ENCODE peak calls at places on chromosomes 5 and 9, in seven cellular contexts. K is uterus, Q is upper lobe of right lung, L is ascending aorta, G is fibroblast of lung, R is RWPE2, A is lower lobe of right lung. U is an unnamed sample. For H3K4me1 and H3K36me3, the result is how much of the 10 kb centered on the place peaks cover.

GRCh38 chr5:115855959-115856358 is 14.2 kb downstream of the AP3S1 start:
- DNase-seq in K (no peak), Q (no peak), L (no peak), G (peak), R (no peak), A (no peak), U (no peak)

GRCh38 chr5:131328536-131329186 is 64.8 kb downstream of the CDC42SE2 start:
- DNase-seq in K (no peak), Q (no peak), L (no peak), G (peak), R (no peak), A (no peak), U (no peak)

GRCh38 chr9:99820330-99821186 is 1.1 kb upstream of the NR4A3 start:
- DNase-seq in K (peak), Q (peak), L (peak), G (peak), R (no peak), A (peak), U (peak)

GRCh38 chr9:108609227-108609894 is 246.4 kb downstream of the ACTL7B start:
- DNase-seq in K (no peak), Q (no peak), L (no peak), G (no peak), R (no peak), A (no peak), U (no peak)

GRCh38 chr5:60959156-60959555 is 14.2 kb downstream of the NDUFAF2 start:
- DNase-seq in K (no peak), Q (no peak), L (no peak), G (peak), R (no peak), A (no peak), U (no peak)

GRCh38 chr5:19285286-19285685 is 702.7 kb downstream of the CDH18 start:
- DNase-seq in K (no peak), Q (no peak), L (no peak), G (no peak), R (no peak), A (no peak), U (no peak)

GRCh38 chr9:133403766-133404439 is 13.9 kb downstream of the REXO4 start:
- DNase-seq in K (no peak), Q (peak), L (no peak), G (no peak), R (peak), A (peak), U (no peak)

GRCh38 chr5:96065577-96066385 is 104.1 kb upstream of the ELL2 start:
- DNase-seq in K (no peak), Q (no peak), L (no peak), G (no peak), R (no peak), A (no peak), U (no peak)

GRCh38 chr5:122805481-122805880 is 30.6 kb downstream of the SNX2 start:
- DNase-seq in K (no peak), Q (no peak), L (no peak), G (peak), R (no peak), A (no peak), U (no peak)

GRCh38 chr5:9233712-9234111 is 312.2 kb downstream of the SEMA5A start:
- DNase-seq in K (no peak), Q (no peak), L (no peak), G (no peak), R (no peak), A (no peak), U (no peak)

GRCh38 chr9:137240321-137240840 is 706 bp upstream of the TUBB4B start:
- DNase-seq in K (peak), Q (peak), L (peak), G (peak), R (no peak), A (peak), U (peak)

GRCh38 chr9:20125721-20126120 is 336.9 kb upstream of the SLC24A2 start:
- DNase-seq in K (no peak), Q (no peak), L (no peak), G (no peak), R (no peak), A (no peak), U (no peak)
- H3K27ac ChIP-seq in K (no peak), Q (no peak), L (no peak), G (no peak), R (no peak), A (no peak), U (no peak)

DNA sequence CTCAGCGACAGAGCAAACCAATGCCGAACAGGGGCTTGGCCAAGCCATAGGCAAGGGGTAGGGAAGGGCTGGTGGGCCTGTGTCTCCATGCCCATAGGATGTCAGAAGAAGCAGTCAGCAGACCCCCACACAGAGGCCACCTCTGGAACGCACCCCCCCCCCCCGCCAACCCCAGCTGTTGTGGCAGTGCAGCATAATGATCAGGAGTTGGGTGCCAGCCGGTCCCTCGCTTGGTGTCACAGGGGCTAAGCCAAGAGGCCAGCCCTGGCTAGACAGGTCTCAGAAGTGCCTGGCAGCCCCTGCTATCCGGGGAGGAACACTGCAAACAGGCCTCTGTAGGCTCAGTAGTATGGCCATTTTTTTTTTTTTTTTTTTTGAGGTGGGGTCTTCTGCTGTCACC is 3.7 kb upstream of the MXD3 start:
- DNase-seq in K (no peak), Q (peak), L (no peak), G (no peak), R (no peak), A (no peak), U (no peak)
- H3K4me1 ChIP-seq in K (under half), Q (under half), L (under half), G (under half), R (under half), A (under half), U (under half)

DNA sequence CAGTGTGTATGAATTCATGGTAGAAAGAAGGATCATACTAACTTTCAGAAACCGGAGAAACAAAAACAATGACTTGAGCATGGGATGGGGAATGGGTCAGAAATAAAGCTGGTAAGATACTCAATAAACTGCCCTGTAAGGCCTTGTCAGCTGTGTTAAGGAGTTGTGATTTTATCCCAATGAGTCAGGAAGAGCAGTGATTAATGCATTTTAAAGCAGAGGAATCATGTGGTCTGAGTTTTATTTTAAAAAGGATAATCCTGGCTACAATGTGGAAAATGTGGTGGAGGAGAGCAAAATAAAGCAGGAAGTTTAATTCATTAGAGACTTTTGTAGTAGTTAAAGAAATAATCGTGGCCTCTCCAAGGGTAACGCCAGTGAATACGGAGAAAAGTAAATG is 28.7 kb downstream of the DHX29 start:
- DNase-seq in K (no peak), Q (no peak), L (no peak), G (no peak), R (no peak), A (no peak), U (no peak)
- H3K36me3 ChIP-seq in K (under half), Q (half or more), L (half or more), G (under half), R (half or more), A (half or more), U (under half)

DNA sequence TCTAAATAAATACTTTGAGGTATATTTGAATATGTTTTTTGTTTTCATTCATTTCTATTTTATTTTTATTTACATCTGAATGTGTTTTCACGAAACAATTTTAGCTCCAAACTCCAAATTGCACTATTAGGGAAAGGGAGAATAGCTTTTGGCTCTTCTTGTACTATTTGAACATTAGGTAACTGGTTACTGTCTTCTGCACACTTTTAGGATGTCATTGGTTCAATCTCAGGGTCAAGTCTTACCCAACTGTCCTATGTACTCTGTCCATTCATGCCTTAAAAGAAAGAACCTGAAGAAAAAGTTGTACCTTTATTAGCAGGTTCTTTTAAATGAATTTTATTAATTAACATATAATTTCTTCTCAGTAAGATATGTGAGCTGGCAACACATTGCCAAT is 51.6 kb downstream of the ITGA1 start:
- DNase-seq in K (no peak), Q (no peak), L (no peak), G (no peak), R (no peak), A (no peak), U (no peak)
- H3K27ac ChIP-seq in K (peak), Q (peak), L (peak), G (no peak), R (no peak), A (no peak), U (no peak)

GRCh38 chr9:93590609-93591234 is 14.3 kb downstream of the PHF2 start:
- DNase-seq in K (no peak), Q (no peak), L (no peak), G (no peak), R (no peak), A (no peak), U (no peak)
- H3K4me1 ChIP-seq in K (under half), Q (half or more), L (under half), G (under half), R (under half), A (half or more), U (half or more)

GRCh38 chr9:127449332-127449966 is 1.8 kb downstream of the RPL12 start:
- DNase-seq in K (no peak), Q (no peak), L (no peak), G (peak), R (no peak), A (no peak), U (no peak)

GRCh38 chr9:127447416-127448111 is 3.6 kb downstream of the RPL12 start:
- DNase-seq in K (no peak), Q (no peak), L (no peak), G (peak), R (no peak), A (no peak), U (no peak)

GRCh38 chr9:127446720-127447415 is 4.3 kb downstream of the RPL12 start:
- DNase-seq in K (no peak), Q (no peak), L (no peak), G (peak), R (no peak), A (no peak), U (no peak)

GRCh38 chr9:127450170-127450830 is 906 bp downstream of the RPL12 start:
- DNase-seq in K (no peak), Q (no peak), L (no peak), G (peak), R (no peak), A (no peak), U (no peak)

DNA sequence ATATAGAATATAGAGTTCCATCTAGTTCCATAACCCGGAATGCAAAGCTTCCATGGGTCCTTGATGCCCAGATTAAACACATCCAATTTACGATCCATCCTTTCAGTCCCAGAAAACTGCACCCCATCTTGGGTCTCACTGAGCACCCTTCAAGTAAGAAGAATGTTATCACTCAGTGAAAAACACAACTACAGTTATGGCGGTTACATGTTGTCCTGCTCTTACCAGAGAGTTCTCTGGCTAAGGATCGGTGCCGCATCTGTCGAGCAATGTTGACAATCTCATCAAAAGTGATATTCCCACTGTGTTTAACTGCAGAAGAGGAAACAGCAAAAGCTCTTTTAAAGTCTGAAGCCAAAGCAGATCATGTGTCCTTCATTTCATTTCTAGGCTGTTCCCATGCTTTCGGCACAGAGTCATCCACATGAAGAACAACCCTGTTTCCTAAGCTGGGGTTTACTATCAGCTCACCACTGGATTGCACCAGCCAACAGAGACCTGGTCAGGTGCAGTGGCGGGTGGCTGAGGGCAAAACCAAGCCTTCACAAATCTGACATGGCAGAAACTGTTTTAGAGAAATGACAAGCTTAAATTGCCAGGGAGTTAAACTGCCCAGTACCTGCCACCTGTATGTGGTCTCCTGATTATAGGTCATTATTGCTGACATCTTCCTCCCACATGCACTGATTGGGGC is 2.9 kb downstream of the RPL12 start:
- DNase-seq in K (no peak), Q (no peak), L (no peak), G (peak), R (no peak), A (no peak), U (no peak)
- H3K36me3 ChIP-seq in K (under half), Q (half or more), L (half or more), G (under half), R (half or more), A (half or more), U (under half)

U was measured in thyroid gland.